ENCODE peak calls at places on chromosomes 2 and 18, in four cellular contexts. One of them, this sample, is unnamed.

GRCh38 chr2:120707816-120708215 is 27.9 kb upstream of the GLI2 start:
- DNase-seq in skeletal muscle cell: no peak
- DNase-seq in SHP77: no peak
- DNase-seq in DMS 273 treated with DMSO at 0.1 percent for 48 hours: no peak
- DNase-seq in this sample: no peak

GRCh38 chr2:63009490-63009889 is 41.1 kb upstream of the OTX1 start:
- DNase-seq in SHP77: no peak
- DNase-seq in skeletal muscle cell: no peak
- DNase-seq in DMS 273 treated with DMSO at 0.1 percent for 48 hours: no peak
- DNase-seq in this sample: no peak

GRCh38 chr2:102094917-102095316 is 47.6 kb upstream of the IL1R1 start:
- DNase-seq in SHP77: no peak
- DNase-seq in DMS 273 treated with DMSO at 0.1 percent for 48 hours: no peak
- DNase-seq in skeletal muscle cell: peak
- DNase-seq in this sample: no peak

GRCh38 chr18:54222922-54223567 is 1.4 kb downstream of the MBD2 start:
- DNase-seq in DMS 273 treated with DMSO at 0.1 percent for 48 hours: no peak
- DNase-seq in skeletal muscle cell: no peak
- DNase-seq in SHP77: no peak
- DNase-seq in this sample: peak

GRCh38 chr2:111226797-111227700 is 106.3 kb downstream of the BCL2L11 start:
- DNase-seq in DMS 273 treated with DMSO at 0.1 percent for 48 hours: no peak
- DNase-seq in skeletal muscle cell: peak
- DNase-seq in SHP77: no peak
- DNase-seq in this sample: peak

GRCh38 chr2:30981101-30981500 is 157.1 kb downstream of the GALNT14 start:
- DNase-seq in skeletal muscle cell: no peak
- DNase-seq in DMS 273 treated with DMSO at 0.1 percent for 48 hours: no peak
- DNase-seq in SHP77: no peak
- DNase-seq in this sample: no peak

GRCh38 chr18:3264362-3264761 is 2.4 kb downstream of the MYL12B start:
- DNase-seq in skeletal muscle cell: no peak
- DNase-seq in DMS 273 treated with DMSO at 0.1 percent for 48 hours: no peak
- DNase-seq in SHP77: no peak
- DNase-seq in this sample: no peak

GRCh38 chr18:7367336-7367735 is 136.4 kb downstream of the LRRC30 start:
- DNase-seq in DMS 273 treated with DMSO at 0.1 percent for 48 hours: no peak
- DNase-seq in skeletal muscle cell: no peak
- DNase-seq in SHP77: no peak
- DNase-seq in this sample: no peak

GRCh38 chr2:64638502-64639120 is 15.1 kb downstream of the SERTAD2 start:
- DNase-seq in skeletal muscle cell: no peak
- DNase-seq in SHP77: no peak
- DNase-seq in DMS 273 treated with DMSO at 0.1 percent for 48 hours: no peak
- DNase-seq in this sample: peak

GRCh38 chr2:134460583-134460998 is 206.7 kb downstream of the MGAT5 start:
- DNase-seq in SHP77: peak
- DNase-seq in DMS 273 treated with DMSO at 0.1 percent for 48 hours: peak
- DNase-seq in skeletal muscle cell: peak
- DNase-seq in this sample: peak

GRCh38 chr2:104866883-104867350 is 13.0 kb downstream of the POU3F3 start:
- DNase-seq in DMS 273 treated with DMSO at 0.1 percent for 48 hours: no peak
- DNase-seq in skeletal muscle cell: no peak
- DNase-seq in SHP77: no peak
- DNase-seq in this sample: no peak

GRCh38 chr2:41909584-41909983 is 138.2 kb upstream of the PKDCC start:
- DNase-seq in DMS 273 treated with DMSO at 0.1 percent for 48 hours: no peak
- DNase-seq in SHP77: no peak
- DNase-seq in skeletal muscle cell: no peak
- DNase-seq in this sample: no peak

This sample was measured in GM12865.